ENCODE peak calls at places on chromosome 1, in six cellular contexts. I, Y, S, D, V and U are unnamed samples.

GRCh38 chr1:248847181-248847955 is 9.3 kb downstream of the ZNF672 start:
- DNase-seq in I (no peak), Y (no peak), S (no peak), D (no peak), V (no peak), U (no peak)

GRCh38 chr1:17212487-17213121 is 7.7 kb downstream of the PADI1 start:
- DNase-seq in I (no peak), Y (peak; percentile 88), S (peak; percentile 81), D (no peak), V (no peak), U (peak; percentile 14)

GRCh38 chr1:51920130-51920529 is 41.6 kb upstream of the NRDC start:
- DNase-seq in I (no peak), Y (no peak), S (no peak), D (no peak), V (no peak), U (no peak)

GRCh38 chr1:116910379-116911165 is 856 bp downstream of the PTGFRN start:
- DNase-seq in I (peak; percentile 65), Y (peak; percentile 64), S (peak; percentile 38), D (peak; percentile 55), V (no peak), U (peak; percentile 42)

GRCh38 chr1:15410884-15411245 is 1.2 kb downstream of the EFHD2 start:
- DNase-seq in I (no peak), Y (no peak), S (no peak), D (no peak), V (no peak), U (no peak)

GRCh38 chr1:237717121-237717520 is 173.6 kb downstream of the ZP4 start:
- DNase-seq in I (no peak), Y (no peak), S (no peak), D (no peak), V (no peak), U (no peak)

GRCh38 chr1:97094257-97094972 is 372.8 kb downstream of the PTBP2 start:
- DNase-seq in I (no peak), Y (no peak), S (peak; percentile 64), D (no peak), V (no peak), U (no peak)

GRCh38 chr1:48472747-48473146 is 743 bp upstream of the SPATA6 start:
- DNase-seq in I (no peak), Y (no peak), S (no peak), D (no peak), V (no peak), U (no peak)

GRCh38 chr1:223022641-223023473 is 120.2 kb downstream of the TLR5 start:
- DNase-seq in I (no peak), Y (peak; percentile 34), S (no peak), D (peak; percentile 25), V (no peak), U (no peak)

GRCh38 chr1:111920221-111921024 is 69.0 kb downstream of the KCND3 start:
- DNase-seq in I (no peak), Y (no peak), S (no peak), D (peak; percentile 38), V (no peak), U (no peak)

GRCh38 chr1:23216771-23217420 is 406 bp downstream of the HTR1D start:
- DNase-seq in I (no peak), Y (peak; percentile 54), S (no peak), D (no peak), V (no peak), U (peak; percentile 21)

GRCh38 chr1:24767351-24767750 is 22.1 kb downstream of the CLIC4 start:
- DNase-seq in I (no peak), Y (peak; percentile 50), S (no peak), D (no peak), V (no peak), U (no peak)

GRCh38 chr1:182143825-182144661 is 82.5 kb upstream of the ZNF648 start:
- DNase-seq in I (peak; percentile 70), Y (peak; percentile 84), S (no peak), D (peak; percentile 77), V (peak; percentile 75), U (no peak)

GRCh38 chr1:53495608-53496345 is 36.6 kb downstream of the DMRTB1 start:
- DNase-seq in I (no peak), Y (no peak), S (no peak), D (no peak), V (no peak), U (no peak)

GRCh38 chr1:188514917-188515316 is 1686.2 kb downstream of the PLA2G4A start:
- DNase-seq in I (no peak), Y (no peak), S (no peak), D (no peak), V (no peak), U (no peak)

GRCh38 chr1:53449693-53450092 is 9.5 kb upstream of the DMRTB1 start:
- DNase-seq in I (no peak), Y (no peak), S (no peak), D (no peak), V (no peak), U (no peak)

GRCh38 chr1:63557365-63557987 is 34.2 kb downstream of the EFCAB7 start:
- DNase-seq in I (peak; percentile 31), Y (peak; percentile 55), S (no peak), D (no peak), V (no peak), U (peak; percentile 20)

GRCh38 chr1:64121766-64122385 is 81.5 kb upstream of the UBE2U start:
- DNase-seq in I (no peak), Y (no peak), S (peak; percentile 40), D (no peak), V (no peak), U (no peak)

GRCh38 chr1:17632541-17633193 is 93.2 kb downstream of the ARHGEF10L start:
- DNase-seq in I (no peak), Y (no peak), S (peak; percentile 59), D (no peak), V (no peak), U (no peak)

GRCh38 chr1:16986596-16987361 is 6.4 kb upstream of the MFAP2 start:
- DNase-seq in I (no peak), Y (no peak), S (no peak), D (no peak), V (no peak), U (no peak)

GRCh38 chr1:151822404-151822803 is 9.2 kb downstream of the RORC start:
- DNase-seq in I (no peak), Y (no peak), S (no peak), D (no peak), V (no peak), U (no peak)

GRCh38 chr1:96782861-96783260 is 61.3 kb downstream of the PTBP2 start:
- DNase-seq in I (no peak), Y (no peak), S (no peak), D (no peak), V (no peak), U (no peak)

GRCh38 chr1:154696460-154696859 is 88.5 kb upstream of the ADAR start:
- DNase-seq in I (no peak), Y (no peak), S (no peak), D (no peak), V (no peak), U (no peak)

GRCh38 chr1:70311369-70311768 is 43.2 kb downstream of the ANKRD13C start:
- DNase-seq in I (no peak), Y (no peak), S (no peak), D (no peak), V (no peak), U (no peak)

GRCh38 chr1:228270032-228270431 is 62.2 kb downstream of the OBSCN start:
- DNase-seq in I (no peak), Y (no peak), S (no peak), D (no peak), V (no peak), U (no peak)

DNA sequence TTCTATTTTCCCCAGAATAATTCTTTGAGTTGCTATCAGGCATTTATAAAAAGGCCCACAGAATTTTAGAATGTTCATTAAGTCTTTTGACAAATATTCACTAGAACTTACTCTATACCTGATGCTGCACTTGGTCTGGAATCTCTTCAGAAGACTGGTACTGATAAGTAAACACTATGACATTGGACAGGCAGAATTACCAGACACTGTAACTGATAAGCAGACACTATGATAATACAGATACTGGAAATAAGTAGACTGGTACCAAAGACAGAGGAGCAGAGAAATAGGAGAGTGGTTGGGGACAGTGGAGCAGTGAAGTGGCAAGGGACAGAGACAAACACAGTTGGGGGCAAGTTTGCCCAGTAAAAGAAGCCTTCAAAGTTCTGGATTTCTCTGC is 8.2 kb downstream of the DPT start:
- DNase-seq in I (no peak), Y (no peak), S (no peak), D (no peak), V (no peak), U (no peak)
- H3K4me1 ChIP-seq in I (no peaks in the 10 kb centered on the region), Y (peaks cover 6% of the 10 kb centered on the region), S (peaks cover 17% of the 10 kb centered on the region), D (peaks cover 40% of the 10 kb centered on the region), V (no peaks in the 10 kb centered on the region), U (peaks cover 13% of the 10 kb centered on the region)

DNA sequence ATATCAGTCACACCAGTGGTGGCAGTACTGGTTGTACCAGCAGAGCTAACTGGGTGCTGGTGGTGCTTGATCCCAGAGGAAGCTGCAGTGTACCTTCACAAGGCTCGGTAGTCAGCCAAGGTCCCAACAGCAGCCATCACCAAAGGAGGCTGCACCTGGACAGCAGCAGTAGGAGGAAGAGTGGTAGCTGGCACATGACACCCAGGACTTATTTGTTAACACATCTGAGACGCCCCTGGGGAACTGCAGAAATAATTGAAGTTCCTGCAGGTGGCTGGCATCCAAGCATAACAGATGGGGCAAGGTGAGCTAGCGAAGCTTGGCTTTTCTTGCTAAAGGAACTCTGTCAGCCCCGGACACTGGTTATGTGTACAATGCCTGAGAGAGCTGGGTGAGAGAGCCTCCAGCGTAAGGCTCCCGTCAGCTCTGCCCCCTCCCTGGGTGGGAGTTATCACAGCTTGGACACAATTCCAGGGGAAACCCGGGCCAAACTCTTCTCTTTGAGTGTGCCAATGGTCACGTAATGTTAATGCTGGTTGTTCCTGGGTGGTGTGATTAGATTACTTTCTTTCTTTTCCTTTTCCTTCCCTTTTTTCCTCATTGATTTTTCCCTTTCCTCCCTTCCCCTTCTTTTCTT is 29.1 kb upstream of the PARP1 start:
- DNase-seq in I (peak; percentile 13), Y (no peak), S (no peak), D (no peak), V (no peak), U (no peak)
- H3K4me3 ChIP-seq in I (no peak overlapping the region), Y (no peak overlapping the region), S (no peak overlapping the region), D (no peak overlapping the region), V (no peak overlapping the region), U (no peak overlapping the region)

DNA sequence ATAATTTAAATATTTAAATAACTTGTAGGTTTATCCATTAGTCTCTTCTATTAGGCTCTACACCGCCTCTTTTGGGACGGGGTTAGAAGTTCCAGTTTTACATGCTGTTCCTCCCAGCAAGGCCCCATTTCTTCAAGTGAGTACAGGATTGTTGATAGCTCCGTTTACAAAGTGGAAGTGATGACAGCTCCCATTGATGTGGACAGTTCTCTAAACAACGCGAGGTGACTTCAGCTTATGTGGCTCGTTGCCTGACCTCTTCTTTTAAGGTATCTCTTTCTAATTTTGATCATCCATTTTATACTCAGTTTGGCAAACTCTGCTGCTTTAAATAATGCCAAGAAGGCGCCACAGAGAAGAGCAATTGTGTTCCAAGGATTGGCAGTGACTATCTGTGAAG is 49.7 kb downstream of the PACC1 start:
- DNase-seq in I (no peak), Y (no peak), S (no peak), D (no peak), V (no peak), U (no peak)
- H3K36me3 ChIP-seq in I (peaks cover 8% of the 10 kb centered on the region), Y (no peaks in the 10 kb centered on the region), S (no peaks in the 10 kb centered on the region), D (peaks cover 41% of the 10 kb centered on the region), V (peaks cover 46% of the 10 kb centered on the region), U (peaks cover 28% of the 10 kb centered on the region)

DNA sequence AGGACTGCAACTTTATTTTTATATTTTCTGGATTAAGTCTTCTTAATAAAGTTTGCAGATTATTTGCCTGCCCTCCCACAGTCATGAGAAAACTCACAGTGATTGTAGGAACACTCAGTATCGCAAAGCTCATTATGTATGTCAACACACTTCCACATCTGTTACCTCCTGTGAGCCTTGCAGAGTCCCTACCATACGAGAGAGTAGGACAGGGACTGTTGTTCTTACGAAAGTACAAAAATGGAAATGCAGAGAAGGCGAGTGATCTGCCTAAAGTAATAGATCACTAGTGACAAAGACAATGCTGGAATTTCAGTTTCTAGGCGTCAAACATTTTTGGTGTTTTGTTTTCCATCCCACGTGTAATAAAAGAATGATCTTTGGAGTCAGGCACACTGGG is 131.7 kb downstream of the SYT2 start:
- DNase-seq in I (no peak), Y (no peak), S (no peak), D (no peak), V (no peak), U (no peak)
- H3K4me1 ChIP-seq in I (peaks cover 48% of the 10 kb centered on the region), Y (peaks cover 35% of the 10 kb centered on the region), S (peaks cover 40% of the 10 kb centered on the region), D (peaks cover 98% of the 10 kb centered on the region), V (peaks cover 14% of the 10 kb centered on the region), U (peaks cover 76% of the 10 kb centered on the region)